ENCODE peak calls at places on chromosomes 12 and 14, in eight cellular contexts. One of them, this sample, is unnamed.

GRCh38 chr12:124640096-124640495 is 72.7 kb upstream of the NCOR2 start:
- DNase-seq in HepG2: no peak
- DNase-seq in CD8-positive, alpha-beta T cell: no peak
- DNase-seq in transverse colon: no peak
- DNase-seq in A673: no peak
- DNase-seq in cardiac muscle cell: peak; percentile 49
- DNase-seq in breast epithelium: no peak
- DNase-seq in pancreas: no peak
- DNase-seq in this sample: no peak

GRCh38 chr12:19848426-19848825 is 409.1 kb downstream of the AEBP2 start:
- DNase-seq in pancreas: no peak
- DNase-seq in A673: peak; percentile 10
- DNase-seq in CD8-positive, alpha-beta T cell: no peak
- DNase-seq in transverse colon: no peak
- DNase-seq in breast epithelium: no peak
- DNase-seq in cardiac muscle cell: peak; percentile 59
- DNase-seq in HepG2: no peak
- DNase-seq in this sample: no peak

GRCh38 chr14:31395572-31396205 is 24.7 kb downstream of the HEATR5A start:
- DNase-seq in pancreas: no peak
- DNase-seq in A673: no peak
- DNase-seq in cardiac muscle cell: no peak
- DNase-seq in breast epithelium: no peak
- DNase-seq in HepG2: no peak
- DNase-seq in CD8-positive, alpha-beta T cell: no peak
- DNase-seq in transverse colon: no peak
- DNase-seq in this sample: no peak

GRCh38 chr12:57128519-57129247 is 400 bp downstream of the LRP1 start:
- DNase-seq in transverse colon: peak; percentile 19
- DNase-seq in HepG2: no peak
- DNase-seq in pancreas: no peak
- DNase-seq in CD8-positive, alpha-beta T cell: no peak
- DNase-seq in A673: no peak
- DNase-seq in breast epithelium: no peak
- DNase-seq in cardiac muscle cell: no peak
- DNase-seq in this sample: no peak

GRCh38 chr14:74583689-74584434 is 28.2 kb downstream of the LTBP2 start:
- DNase-seq in cardiac muscle cell: no peak
- DNase-seq in pancreas: no peak
- DNase-seq in CD8-positive, alpha-beta T cell: no peak
- DNase-seq in breast epithelium: no peak
- DNase-seq in transverse colon: no peak
- DNase-seq in A673: no peak
- DNase-seq in HepG2: no peak
- DNase-seq in this sample: no peak

GRCh38 chr12:12008232-12008850 is 62.4 kb upstream of the BCL2L14 start:
- DNase-seq in CD8-positive, alpha-beta T cell: peak; percentile 48
- DNase-seq in transverse colon: peak; percentile 20
- DNase-seq in breast epithelium: no peak
- DNase-seq in cardiac muscle cell: peak; percentile 16
- DNase-seq in HepG2: no peak
- DNase-seq in A673: peak; percentile 24
- DNase-seq in pancreas: no peak
- DNase-seq in this sample: no peak

GRCh38 chr12:91037301-91037700 is 20.5 kb downstream of the KERA start:
- DNase-seq in cardiac muscle cell: no peak
- DNase-seq in transverse colon: no peak
- DNase-seq in CD8-positive, alpha-beta T cell: no peak
- DNase-seq in HepG2: no peak
- DNase-seq in A673: peak; percentile 53
- DNase-seq in pancreas: no peak
- DNase-seq in breast epithelium: no peak
- DNase-seq in this sample: no peak

GRCh38 chr14:106185837-106186233 is 659.5 kb downstream of the TMEM121 start:
- DNase-seq in breast epithelium: no peak
- DNase-seq in A673: peak; percentile 19
- DNase-seq in pancreas: no peak
- DNase-seq in CD8-positive, alpha-beta T cell: peak; percentile 82
- DNase-seq in HepG2: no peak
- DNase-seq in cardiac muscle cell: no peak
- DNase-seq in transverse colon: peak; percentile 41
- DNase-seq in this sample: no peak

GRCh38 chr12:89450922-89451321 is 73.7 kb downstream of the GALNT4 start:
- DNase-seq in CD8-positive, alpha-beta T cell: no peak
- DNase-seq in pancreas: no peak
- DNase-seq in A673: peak; percentile 96
- DNase-seq in breast epithelium: no peak
- DNase-seq in transverse colon: no peak
- DNase-seq in cardiac muscle cell: peak; percentile 89
- DNase-seq in HepG2: peak; percentile 6
- DNase-seq in this sample: no peak

GRCh38 chr12:125376422-125376821 is 311.2 kb downstream of the AACS start:
- DNase-seq in HepG2: no peak
- DNase-seq in breast epithelium: no peak
- DNase-seq in pancreas: no peak
- DNase-seq in CD8-positive, alpha-beta T cell: no peak
- DNase-seq in A673: no peak
- DNase-seq in transverse colon: no peak
- DNase-seq in cardiac muscle cell: no peak
- DNase-seq in this sample: no peak

GRCh38 chr12:126668538-126668937 is 1598.4 kb upstream of the TMEM132C start:
- DNase-seq in cardiac muscle cell: peak; percentile 70
- DNase-seq in pancreas: no peak
- DNase-seq in HepG2: no peak
- DNase-seq in transverse colon: no peak
- DNase-seq in CD8-positive, alpha-beta T cell: no peak
- DNase-seq in breast epithelium: no peak
- DNase-seq in A673: peak; percentile 10
- DNase-seq in this sample: no peak

GRCh38 chr12:23614280-23614679 is 335.2 kb downstream of the SOX5 start:
- DNase-seq in CD8-positive, alpha-beta T cell: no peak
- DNase-seq in HepG2: no peak
- DNase-seq in cardiac muscle cell: peak; percentile 6
- DNase-seq in breast epithelium: no peak
- DNase-seq in A673: no peak
- DNase-seq in transverse colon: no peak
- DNase-seq in pancreas: no peak
- DNase-seq in this sample: no peak

GRCh38 chr12:69834566-69834965 is 9.5 kb downstream of the MYRFL start:
- DNase-seq in HepG2: no peak
- DNase-seq in transverse colon: no peak
- DNase-seq in CD8-positive, alpha-beta T cell: no peak
- DNase-seq in breast epithelium: no peak
- DNase-seq in pancreas: no peak
- DNase-seq in A673: no peak
- DNase-seq in cardiac muscle cell: no peak
- DNase-seq in this sample: no peak

GRCh38 chr12:106243620-106244019 is 4.2 kb downstream of the CKAP4 start:
- DNase-seq in CD8-positive, alpha-beta T cell: no peak
- DNase-seq in A673: no peak
- DNase-seq in transverse colon: no peak
- DNase-seq in cardiac muscle cell: no peak
- DNase-seq in pancreas: no peak
- DNase-seq in breast epithelium: no peak
- DNase-seq in HepG2: no peak
- DNase-seq in this sample: no peak

GRCh38 chr14:103243764-103244737 is 90.0 kb upstream of the EIF5 start:
- DNase-seq in transverse colon: no peak
- DNase-seq in CD8-positive, alpha-beta T cell: no peak
- DNase-seq in pancreas: no peak
- DNase-seq in breast epithelium: no peak
- DNase-seq in cardiac muscle cell: peak; percentile 13
- DNase-seq in A673: no peak
- DNase-seq in HepG2: peak; percentile 65
- DNase-seq in this sample: no peak

DNA sequence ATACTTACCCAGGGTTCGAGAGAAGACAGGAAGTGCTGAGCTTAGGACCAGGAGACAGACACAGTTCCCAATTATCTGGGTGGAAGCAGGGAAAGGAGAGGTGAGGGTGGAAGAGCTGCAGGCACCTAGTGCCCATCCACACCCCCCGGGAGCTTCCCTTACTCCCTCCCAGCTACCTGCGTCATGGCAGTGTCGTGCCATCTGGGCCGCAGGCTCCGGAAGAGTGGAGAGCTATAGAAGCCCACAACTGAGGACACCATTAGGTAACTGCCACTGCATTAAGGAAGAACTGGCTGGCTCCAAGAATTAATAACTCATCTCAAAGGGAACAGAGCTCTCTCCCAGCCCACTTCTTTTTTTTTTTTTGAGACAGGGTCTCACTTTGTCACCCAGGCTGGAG is 5.8 kb upstream of the DHH start:
- DNase-seq in A673: no peak
- DNase-seq in CD8-positive, alpha-beta T cell: no peak
- DNase-seq in pancreas: no peak
- DNase-seq in breast epithelium: no peak
- DNase-seq in transverse colon: no peak
- DNase-seq in HepG2: no peak
- DNase-seq in cardiac muscle cell: no peak
- DNase-seq in this sample: no peak
- H3K36me3 ChIP-seq in A673: peaks cover 43% of the 10 kb centered on the region
- H3K36me3 ChIP-seq in CD8-positive, alpha-beta T cell: peaks cover 44% of the 10 kb centered on the region
- H3K36me3 ChIP-seq in pancreas: peaks cover 8% of the 10 kb centered on the region
- H3K36me3 ChIP-seq in breast epithelium: peaks cover 17% of the 10 kb centered on the region
- H3K36me3 ChIP-seq in transverse colon: no peaks in the 10 kb centered on the region
- H3K36me3 ChIP-seq in HepG2: peaks cover 13% of the 10 kb centered on the region
- H3K36me3 ChIP-seq in cardiac muscle cell: peaks cover 52% of the 10 kb centered on the region
- H3K36me3 ChIP-seq in this sample: peaks cover 4% of the 10 kb centered on the region

DNA sequence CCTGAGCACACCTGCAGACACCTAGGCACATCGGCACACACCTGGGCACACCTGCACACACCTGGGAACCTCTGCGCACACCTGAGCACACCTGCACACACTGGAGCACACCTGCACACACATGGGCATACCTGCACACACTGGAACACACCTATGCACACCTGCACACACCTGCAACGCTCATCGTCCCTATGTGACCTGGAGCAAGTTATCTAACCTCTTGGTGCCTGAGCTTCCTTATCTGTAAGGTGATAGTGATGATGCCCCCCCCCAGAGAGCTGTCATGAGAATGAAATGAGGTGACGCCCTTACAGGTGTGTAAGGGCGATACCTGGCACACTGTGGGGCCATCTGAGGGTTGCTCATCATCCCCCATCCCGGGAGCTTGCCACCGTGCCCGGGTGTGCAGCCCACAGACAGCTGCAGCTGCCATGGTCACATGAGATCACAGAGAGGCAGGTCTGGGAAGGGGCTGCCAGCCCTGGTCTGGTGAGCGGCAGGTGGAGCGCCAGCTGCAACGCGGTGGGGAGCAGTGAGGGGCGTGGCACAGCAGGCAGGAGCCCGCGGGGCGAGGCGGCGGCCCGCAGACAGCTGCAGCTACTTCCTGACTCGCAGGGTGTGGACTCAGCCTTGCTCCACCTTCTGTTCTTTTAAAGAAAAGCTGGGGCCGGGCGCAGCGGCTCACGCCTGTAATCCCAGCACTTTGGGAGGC is 59.9 kb upstream of the FBRSL1 start:
- DNase-seq in breast epithelium: no peak
- DNase-seq in pancreas: peak; percentile 77
- DNase-seq in transverse colon: peak; percentile 86
- DNase-seq in A673: peak; percentile 66
- DNase-seq in CD8-positive, alpha-beta T cell: peak; percentile 84
- DNase-seq in cardiac muscle cell: no peak
- DNase-seq in HepG2: no peak
- DNase-seq in this sample: peak; percentile 84
- TF ChIP-seq CTCF in breast epithelium: no peak
- TF ChIP-seq CTCF in pancreas: no peak
- TF ChIP-seq CTCF in transverse colon: no peak
- TF ChIP-seq CTCF in A673: no peak
- TF ChIP-seq CTCF in CD8-positive, alpha-beta T cell: no peak
- TF ChIP-seq CTCF in cardiac muscle cell: no peak
- TF ChIP-seq CTCF in HepG2: peak; percentile 32
- TF ChIP-seq CTCF in this sample: no peak

DNA sequence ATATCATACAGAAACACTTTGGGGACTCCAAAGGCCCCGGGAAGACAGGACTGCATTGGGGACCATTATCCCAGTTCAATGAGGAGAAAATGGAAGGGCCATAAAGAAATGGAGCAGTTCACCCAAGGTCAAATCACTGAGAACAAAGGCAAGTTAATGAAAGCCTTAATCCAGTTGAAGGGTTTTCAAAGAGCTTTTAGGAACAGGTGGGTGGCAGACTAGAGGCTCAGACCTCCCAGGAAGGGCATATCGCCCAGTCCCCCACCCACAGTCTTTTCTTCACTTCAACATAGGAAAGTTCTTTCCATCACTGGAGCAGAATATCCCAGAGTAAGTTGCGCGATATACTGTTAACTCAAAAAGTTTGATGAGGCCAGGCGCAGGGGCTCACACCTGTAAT is 136.1 kb upstream of the CCND2 start:
- DNase-seq in breast epithelium: no peak
- DNase-seq in pancreas: no peak
- DNase-seq in HepG2: no peak
- DNase-seq in A673: no peak
- DNase-seq in CD8-positive, alpha-beta T cell: no peak
- DNase-seq in cardiac muscle cell: no peak
- DNase-seq in transverse colon: no peak
- DNase-seq in this sample: no peak
- H3K4me1 ChIP-seq in breast epithelium: no peaks in the 10 kb centered on the region
- H3K4me1 ChIP-seq in pancreas: no peaks in the 10 kb centered on the region
- H3K4me1 ChIP-seq in HepG2: peaks cover 14% of the 10 kb centered on the region
- H3K4me1 ChIP-seq in A673: no peaks in the 10 kb centered on the region
- H3K4me1 ChIP-seq in CD8-positive, alpha-beta T cell: peaks cover 7% of the 10 kb centered on the region
- H3K4me1 ChIP-seq in cardiac muscle cell: peaks cover 4% of the 10 kb centered on the region
- H3K4me1 ChIP-seq in transverse colon: no peaks in the 10 kb centered on the region
- H3K4me1 ChIP-seq in this sample: no peaks in the 10 kb centered on the region

DNA sequence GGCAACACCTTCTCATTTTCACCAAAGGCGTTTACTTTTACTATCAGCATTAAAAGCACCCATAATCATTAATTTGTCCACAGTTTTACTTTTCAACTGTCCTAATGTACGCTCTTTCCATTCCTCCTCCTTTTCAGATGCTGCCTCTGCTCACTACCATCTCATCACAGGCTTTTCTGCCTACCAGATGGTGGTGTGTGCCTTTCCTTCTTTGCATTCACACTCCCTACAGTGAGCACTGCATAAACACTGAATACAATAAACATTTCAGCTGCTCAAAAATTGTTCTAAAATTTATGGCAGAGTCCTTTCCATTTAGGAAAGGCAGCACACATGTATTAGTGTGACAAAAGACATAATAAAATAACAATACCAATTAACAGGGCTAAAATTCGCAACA is 435.7 kb downstream of the GXYLT1 start:
- DNase-seq in cardiac muscle cell: no peak
- DNase-seq in HepG2: no peak
- DNase-seq in A673: no peak
- DNase-seq in pancreas: no peak
- DNase-seq in transverse colon: no peak
- DNase-seq in breast epithelium: no peak
- DNase-seq in CD8-positive, alpha-beta T cell: no peak
- DNase-seq in this sample: no peak
- H3K36me3 ChIP-seq in cardiac muscle cell: no peaks in the 10 kb centered on the region
- H3K36me3 ChIP-seq in HepG2: no peaks in the 10 kb centered on the region
- H3K36me3 ChIP-seq in A673: no peaks in the 10 kb centered on the region
- H3K36me3 ChIP-seq in pancreas: no peaks in the 10 kb centered on the region
- H3K36me3 ChIP-seq in transverse colon: no peaks in the 10 kb centered on the region
- H3K36me3 ChIP-seq in breast epithelium: no peaks in the 10 kb centered on the region
- H3K36me3 ChIP-seq in CD8-positive, alpha-beta T cell: no peaks in the 10 kb centered on the region
- H3K36me3 ChIP-seq in this sample: no peaks in the 10 kb centered on the region